ENCODE peak calls at places on chromosome 15, in five cellular contexts. N, W, Y, G and D are unnamed samples.

GRCh38 chr15:33716025-33716424 is 252.3 kb upstream of the CHRM5 start:
- DNase-seq in W (no peak), G (no peak), N (no peak), Y (no peak), D (no peak)

GRCh38 chr15:75673426-75674247 is 25.9 kb downstream of the SNX33 start:
- DNase-seq in G (peak), N (no peak), Y (no peak), W (peak), D (peak)

GRCh38 chr15:50813089-50813488 is 47.6 kb upstream of the SPPL2A start:
- DNase-seq in G (no peak), N (no peak), W (no peak), Y (no peak), D (no peak)

GRCh38 chr15:39028069-39028468 is 463.5 kb upstream of the RASGRP1 start:
- DNase-seq in N (peak), W (peak), Y (no peak), G (no peak), D (peak)

GRCh38 chr15:85759391-85759790 is 35.3 kb downstream of the KLHL25 start:
- DNase-seq in G (no peak), Y (no peak), W (no peak), N (no peak), D (no peak)

GRCh38 chr15:68463996-68464395 is 32.0 kb upstream of the ITGA11 start:
- DNase-seq in G (no peak), N (no peak), Y (no peak), W (peak), D (no peak)

GRCh38 chr15:38724827-38725226 is 160.2 kb upstream of the RASGRP1 start:
- DNase-seq in G (no peak), Y (no peak), W (no peak), N (no peak), D (no peak)

GRCh38 chr15:90911302-90911623 is 8.2 kb downstream of the MAN2A2 start:
- DNase-seq in Y (no peak), G (no peak), W (no peak), N (no peak), D (no peak)

GRCh38 chr15:96058103-96058851 is 272.2 kb upstream of the NR2F2 start:
- DNase-seq in Y (no peak), G (no peak), W (no peak), N (no peak), D (no peak)

GRCh38 chr15:59165726-59166125 is 40.9 kb upstream of the LDHAL6B start:
- DNase-seq in W (no peak), Y (no peak), G (no peak), N (no peak), D (peak)

GRCh38 chr15:75397494-75397893 is 29.1 kb upstream of the MAN2C1 start:
- DNase-seq in G (no peak), N (no peak), Y (no peak), W (no peak), D (no peak)

GRCh38 chr15:96181873-96182301 is 148.6 kb upstream of the NR2F2 start:
- DNase-seq in W (peak), Y (no peak), G (peak), N (no peak), D (peak)

GRCh38 chr15:70879386-70879785 is 12.8 kb downstream of the THAP10 start:
- DNase-seq in Y (no peak), G (no peak), W (no peak), N (no peak), D (peak)

GRCh38 chr15:89378699-89379422 is 44.2 kb upstream of the POLG start:
- DNase-seq in Y (no peak), N (no peak), W (no peak), G (no peak), D (no peak)

GRCh38 chr15:89376441-89376840 is 41.8 kb upstream of the POLG start:
- DNase-seq in G (no peak), Y (no peak), N (no peak), W (no peak), D (no peak)

GRCh38 chr15:89377042-89377841 is 42.6 kb upstream of the POLG start:
- DNase-seq in G (no peak), W (no peak), Y (no peak), N (no peak), D (no peak)

GRCh38 chr15:89379423-89379735 is 44.8 kb upstream of the POLG start:
- DNase-seq in N (no peak), G (no peak), W (no peak), Y (no peak), D (no peak)

DNA sequence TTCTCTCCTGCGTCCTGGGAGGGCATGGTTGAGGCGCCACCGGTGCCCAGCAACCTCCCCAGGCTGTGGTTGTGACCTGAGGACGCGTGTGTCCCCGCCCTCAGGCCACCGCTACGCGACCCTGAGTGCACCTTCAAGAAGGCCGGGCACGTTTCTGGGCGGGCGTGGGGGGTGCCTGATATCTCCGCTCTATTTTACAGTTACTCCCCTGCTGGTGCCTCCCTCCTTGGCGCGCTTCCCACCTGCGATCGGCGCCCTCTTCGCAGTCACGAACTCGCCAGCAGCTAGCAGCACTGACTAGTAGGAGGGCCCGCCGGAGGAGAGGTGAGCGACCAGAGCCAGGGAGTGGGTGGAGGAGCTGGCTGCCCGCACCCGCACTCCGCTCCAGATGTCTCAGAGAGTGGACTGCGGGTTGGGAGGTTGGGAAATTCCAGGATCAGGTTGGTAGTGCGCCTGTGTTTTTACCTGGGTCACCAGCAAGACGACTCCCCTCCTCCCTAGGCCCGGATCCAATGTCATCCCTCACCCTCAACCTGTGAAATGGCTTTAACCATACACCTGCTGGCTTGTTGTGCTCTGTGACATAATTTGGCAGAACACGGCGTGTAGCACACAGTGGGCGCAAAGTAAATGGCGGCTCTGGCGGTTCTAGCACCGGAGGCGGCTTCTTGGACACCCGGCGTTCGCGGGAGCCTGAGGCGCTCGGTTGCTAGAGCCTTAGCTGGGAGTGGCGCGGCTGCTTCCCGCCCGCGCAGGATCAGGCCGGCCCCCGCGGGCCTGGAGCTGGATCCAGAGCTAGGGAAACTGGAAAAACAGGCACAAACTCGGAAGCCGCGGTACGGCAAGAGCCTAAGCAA is 43.4 kb upstream of the POLG start:
- DNase-seq in Y (no peak), W (no peak), N (no peak), G (no peak), D (no peak)
- H3K4me3 ChIP-seq in Y (no peak), W (no peak), N (no peak), G (peak), D (no peak)

GRCh38 chr15:56052389-56053045 is 59.1 kb upstream of the NEDD4 start:
- DNase-seq in W (no peak), G (no peak), Y (peak), N (peak), D (peak)

GRCh38 chr15:56051700-56052099 is 58.3 kb upstream of the NEDD4 start:
- DNase-seq in W (no peak), G (no peak), Y (no peak), N (no peak), D (no peak)

GRCh38 chr15:56049577-56049976 is 56.2 kb upstream of the NEDD4 start:
- DNase-seq in N (no peak), W (no peak), Y (no peak), G (no peak), D (no peak)

GRCh38 chr15:56056626-56057025 is 63.2 kb upstream of the NEDD4 start:
- DNase-seq in Y (no peak), W (no peak), G (no peak), N (no peak), D (no peak)

DNA sequence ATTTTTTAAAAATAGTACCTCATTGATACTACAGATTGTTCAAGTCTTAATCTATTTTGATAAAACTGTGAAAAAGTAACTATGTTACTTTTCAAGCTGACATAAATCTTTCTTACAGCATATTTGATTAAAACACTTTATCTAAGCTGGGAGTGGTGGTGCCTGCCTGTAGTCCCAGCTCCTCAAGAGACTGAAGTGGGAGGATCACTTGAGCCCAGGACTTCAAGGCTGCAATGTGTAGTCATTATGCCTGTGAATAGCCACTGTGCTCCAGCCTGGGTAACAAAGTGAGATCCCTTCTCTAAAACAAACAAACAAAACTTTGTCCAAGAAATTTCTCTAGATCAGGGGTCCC is 59.6 kb upstream of the NEDD4 start:
- DNase-seq in G (no peak), Y (no peak), N (no peak), W (no peak), D (no peak)
- TF ChIP-seq CTCF in G (peak), Y (no peak), N (no peak), W (no peak), D (no peak)

GRCh38 chr15:48939686-48940085 is 24.0 kb downstream of the SHC4 start:
- DNase-seq in Y (no peak), G (no peak), W (peak), N (peak), D (peak)
- H3K4me3 ChIP-seq in Y (no peak), G (no peak), W (no peak), N (no peak), D (no peak)

GRCh38 chr15:63915209-63915887 is 81.6 kb upstream of the HERC1 start:
- DNase-seq in Y (no peak), W (no peak), G (no peak), N (no peak), D (no peak)

GRCh38 chr15:63917588-63918316 is 84.0 kb upstream of the HERC1 start:
- DNase-seq in G (no peak), W (no peak), N (no peak), Y (no peak), D (no peak)

GRCh38 chr15:63913786-63914185 is 80.0 kb upstream of the HERC1 start:
- DNase-seq in G (no peak), N (no peak), Y (no peak), W (no peak), D (no peak)

GRCh38 chr15:63918317-63918672 is 84.5 kb upstream of the HERC1 start:
- DNase-seq in W (no peak), N (no peak), Y (no peak), G (no peak), D (no peak)

GRCh38 chr15:63915888-63916731 is 82.4 kb upstream of the HERC1 start:
- DNase-seq in G (no peak), N (peak), Y (no peak), W (no peak), D (peak)
- TF ChIP-seq CTCF in G (no peak), N (no peak), Y (peak), W (peak), D (peak)